ENCODE peak calls at places on chromosomes 11 and 22, in seven cellular contexts. One of them, this sample, is unnamed.

GRCh38 chr11:14967581-14968214 is 4.5 kb downstream of the CALCA start:
- DNase-seq in SK-N-SH: no peak
- DNase-seq in H1: no peak
- DNase-seq in K562: no peak
- DNase-seq in GM12892: no peak
- DNase-seq in GM12878: no peak
- DNase-seq in HepG2: no peak
- DNase-seq in this sample: no peak

GRCh38 chr11:82895437-82896091 is 4.7 kb downstream of the PRCP start:
- DNase-seq in SK-N-SH: no peak
- DNase-seq in H1: no peak
- DNase-seq in K562: no peak
- DNase-seq in GM12892: no peak
- DNase-seq in GM12878: peak; percentile 42
- DNase-seq in HepG2: no peak
- DNase-seq in this sample: peak; percentile 39

GRCh38 chr11:46309669-46310288 is 32.3 kb downstream of the CREB3L1 start:
- DNase-seq in SK-N-SH: no peak
- DNase-seq in H1: no peak
- DNase-seq in K562: peak; percentile 81
- DNase-seq in GM12892: no peak
- DNase-seq in GM12878: no peak
- DNase-seq in HepG2: no peak
- DNase-seq in this sample: peak; percentile 59

GRCh38 chr22:37493979-37494378 is 7.8 kb upstream of the MFNG start:
- DNase-seq in SK-N-SH: no peak
- DNase-seq in H1: no peak
- DNase-seq in K562: no peak
- DNase-seq in GM12892: no peak
- DNase-seq in GM12878: no peak
- DNase-seq in HepG2: no peak
- DNase-seq in this sample: no peak

GRCh38 chr11:122681731-122682130 is 26.2 kb downstream of the UBASH3B start:
- DNase-seq in SK-N-SH: no peak
- DNase-seq in H1: no peak
- DNase-seq in K562: no peak
- DNase-seq in GM12892: no peak
- DNase-seq in GM12878: no peak
- DNase-seq in HepG2: no peak
- DNase-seq in this sample: no peak

GRCh38 chr11:78221396-78222315 is 32.9 kb downstream of the USP35 start:
- DNase-seq in SK-N-SH: no peak
- DNase-seq in H1: peak; percentile 16
- DNase-seq in K562: no peak
- DNase-seq in GM12892: no peak
- DNase-seq in GM12878: no peak
- DNase-seq in HepG2: no peak
- DNase-seq in this sample: no peak

GRCh38 chr11:68074584-68075352 is 35.9 kb downstream of the TCIRG1 start:
- DNase-seq in SK-N-SH: no peak
- DNase-seq in H1: no peak
- DNase-seq in K562: no peak
- DNase-seq in GM12892: no peak
- DNase-seq in GM12878: no peak
- DNase-seq in HepG2: no peak
- DNase-seq in this sample: no peak

GRCh38 chr11:67275606-67276409 is 9.5 kb downstream of the GRK2 start:
- DNase-seq in SK-N-SH: no peak
- DNase-seq in H1: no peak
- DNase-seq in K562: no peak
- DNase-seq in GM12892: no peak
- DNase-seq in GM12878: no peak
- DNase-seq in HepG2: no peak
- DNase-seq in this sample: no peak

GRCh38 chr11:113553905-113554304 is 78.7 kb upstream of the DRD2 start:
- DNase-seq in SK-N-SH: peak; percentile 35
- DNase-seq in H1: no peak
- DNase-seq in K562: peak; percentile 35
- DNase-seq in GM12892: no peak
- DNase-seq in GM12878: no peak
- DNase-seq in HepG2: no peak
- DNase-seq in this sample: no peak

GRCh38 chr11:27352781-27353180 is 10.2 kb downstream of the CCDC34 start:
- DNase-seq in SK-N-SH: no peak
- DNase-seq in H1: no peak
- DNase-seq in K562: no peak
- DNase-seq in GM12892: no peak
- DNase-seq in GM12878: no peak
- DNase-seq in HepG2: no peak
- DNase-seq in this sample: no peak

GRCh38 chr11:61972112-61972795 is 4.8 kb upstream of the FTH1 start:
- DNase-seq in SK-N-SH: no peak
- DNase-seq in H1: no peak
- DNase-seq in K562: no peak
- DNase-seq in GM12892: no peak
- DNase-seq in GM12878: no peak
- DNase-seq in HepG2: no peak
- DNase-seq in this sample: no peak

GRCh38 chr11:125272092-125272491 is 107.5 kb downstream of the PKNOX2 start:
- DNase-seq in SK-N-SH: no peak
- DNase-seq in H1: no peak
- DNase-seq in K562: no peak
- DNase-seq in GM12892: no peak
- DNase-seq in GM12878: no peak
- DNase-seq in HepG2: no peak
- DNase-seq in this sample: no peak

GRCh38 chr11:10540915-10541591 is at the start of gene RNF141:
- DNase-seq in SK-N-SH: peak; percentile 97
- DNase-seq in H1: peak; percentile 100
- DNase-seq in K562: peak; percentile 96
- DNase-seq in GM12892: peak; percentile 90
- DNase-seq in GM12878: peak; percentile 60
- DNase-seq in HepG2: peak; percentile 81
- DNase-seq in this sample: peak; percentile 95

GRCh38 chr22:38955926-38956325 is 1.5 kb upstream of the APOBEC3A start:
- DNase-seq in SK-N-SH: no peak
- DNase-seq in H1: no peak
- DNase-seq in K562: no peak
- DNase-seq in GM12892: no peak
- DNase-seq in GM12878: no peak
- DNase-seq in HepG2: no peak
- DNase-seq in this sample: no peak

GRCh38 chr11:93842034-93842433 is 8.4 kb downstream of the VSTM5 start:
- DNase-seq in SK-N-SH: no peak
- DNase-seq in H1: no peak
- DNase-seq in K562: no peak
- DNase-seq in GM12892: no peak
- DNase-seq in GM12878: no peak
- DNase-seq in HepG2: no peak
- DNase-seq in this sample: no peak

GRCh38 chr11:6606471-6607189 is 3.1 kb downstream of the ILK start:
- DNase-seq in SK-N-SH: peak; percentile 91
- DNase-seq in H1: peak; percentile 89
- DNase-seq in K562: peak; percentile 68
- DNase-seq in GM12892: no peak
- DNase-seq in GM12878: no peak
- DNase-seq in HepG2: peak; percentile 97
- DNase-seq in this sample: no peak

GRCh38 chr11:77813256-77813655 is 7.3 kb downstream of the RSF1 start:
- DNase-seq in SK-N-SH: no peak
- DNase-seq in H1: no peak
- DNase-seq in K562: no peak
- DNase-seq in GM12892: no peak
- DNase-seq in GM12878: no peak
- DNase-seq in HepG2: no peak
- DNase-seq in this sample: no peak

GRCh38 chr22:39117585-39118191 is 20.6 kb downstream of the APOBEC3H start:
- DNase-seq in SK-N-SH: no peak
- DNase-seq in H1: no peak
- DNase-seq in K562: peak; percentile 33
- DNase-seq in GM12892: peak; percentile 38
- DNase-seq in GM12878: peak; percentile 81
- DNase-seq in HepG2: peak; percentile 60
- DNase-seq in this sample: no peak

GRCh38 chr22:48894804-48895250 is 932.8 kb downstream of the BRD1 start:
- DNase-seq in SK-N-SH: no peak
- DNase-seq in H1: no peak
- DNase-seq in K562: no peak
- DNase-seq in GM12892: no peak
- DNase-seq in GM12878: no peak
- DNase-seq in HepG2: no peak
- DNase-seq in this sample: no peak

GRCh38 chr22:38924197-38924952 is 33.0 kb upstream of the APOBEC3A start:
- DNase-seq in SK-N-SH: no peak
- DNase-seq in H1: no peak
- DNase-seq in K562: no peak
- DNase-seq in GM12892: no peak
- DNase-seq in GM12878: no peak
- DNase-seq in HepG2: peak; percentile 97
- DNase-seq in this sample: no peak

GRCh38 chr11:45511566-45511965 is 153.9 kb downstream of the CHST1 start:
- DNase-seq in SK-N-SH: no peak
- DNase-seq in H1: no peak
- DNase-seq in K562: no peak
- DNase-seq in GM12892: no peak
- DNase-seq in GM12878: no peak
- DNase-seq in HepG2: no peak
- DNase-seq in this sample: no peak

GRCh38 chr11:119816660-119817059 is 87.7 kb upstream of the NECTIN1 start:
- DNase-seq in SK-N-SH: no peak
- DNase-seq in H1: no peak
- DNase-seq in K562: no peak
- DNase-seq in GM12892: no peak
- DNase-seq in GM12878: no peak
- DNase-seq in HepG2: no peak
- DNase-seq in this sample: no peak

GRCh38 chr11:66045177-66045639 is 3.8 kb downstream of the GAL3ST3 start:
- DNase-seq in SK-N-SH: peak; percentile 97
- DNase-seq in H1: peak; percentile 95
- DNase-seq in K562: peak; percentile 96
- DNase-seq in GM12892: peak; percentile 88
- DNase-seq in GM12878: no peak
- DNase-seq in HepG2: peak; percentile 65
- DNase-seq in this sample: peak; percentile 89

GRCh38 chr11:66322732-66323427 is 6.0 kb upstream of the CD248 start:
- DNase-seq in SK-N-SH: no peak
- DNase-seq in H1: no peak
- DNase-seq in K562: no peak
- DNase-seq in GM12892: no peak
- DNase-seq in GM12878: no peak
- DNase-seq in HepG2: no peak
- DNase-seq in this sample: no peak

GRCh38 chr11:13268791-13269190 is 8.8 kb upstream of the BMAL1 start:
- DNase-seq in SK-N-SH: no peak
- DNase-seq in H1: no peak
- DNase-seq in K562: no peak
- DNase-seq in GM12892: no peak
- DNase-seq in GM12878: no peak
- DNase-seq in HepG2: no peak
- DNase-seq in this sample: no peak

GRCh38 chr11:8408151-8408930 is 144.7 kb upstream of the LMO1 start:
- DNase-seq in SK-N-SH: no peak
- DNase-seq in H1: no peak
- DNase-seq in K562: no peak
- DNase-seq in GM12892: no peak
- DNase-seq in GM12878: no peak
- DNase-seq in HepG2: no peak
- DNase-seq in this sample: no peak

GRCh38 chr11:55481416-55481815 is 72.9 kb upstream of the OR4C15 start:
- DNase-seq in SK-N-SH: no peak
- DNase-seq in H1: no peak
- DNase-seq in K562: no peak
- DNase-seq in GM12892: no peak
- DNase-seq in GM12878: no peak
- DNase-seq in HepG2: no peak
- DNase-seq in this sample: no peak

DNA sequence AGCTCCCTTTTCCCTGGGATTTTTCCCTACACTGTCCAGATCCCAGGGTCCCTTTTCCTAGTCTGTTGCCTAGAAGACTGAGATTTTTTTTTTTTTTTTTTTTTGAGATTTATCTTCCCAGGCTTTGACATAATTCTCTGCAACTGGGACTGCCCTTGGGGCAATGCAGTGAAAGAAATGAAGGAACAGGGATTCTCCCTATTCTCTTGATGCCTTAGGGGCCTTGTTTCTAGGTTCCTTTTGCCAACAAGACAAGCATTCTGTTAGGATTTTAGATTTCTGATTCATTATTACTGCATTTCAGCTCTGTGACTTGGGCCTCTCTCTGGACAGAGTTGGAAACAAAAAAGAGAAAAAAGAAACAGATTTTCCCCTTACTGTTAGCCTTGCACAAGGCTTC is 47.3 kb downstream of the QSER1 start:
- DNase-seq in SK-N-SH: no peak
- DNase-seq in H1: no peak
- DNase-seq in K562: no peak
- DNase-seq in GM12892: no peak
- DNase-seq in GM12878: no peak
- DNase-seq in HepG2: no peak
- DNase-seq in this sample: no peak
- TF ChIP-seq TAF1 in SK-N-SH: no peak
- TF ChIP-seq TAF1 in H1: no peak
- TF ChIP-seq TAF1 in K562: no peak
- TF ChIP-seq TAF1 in GM12892: no peak
- TF ChIP-seq TAF1 in GM12878: no peak
- TF ChIP-seq TAF1 in HepG2: no peak
- TF ChIP-seq TAF1 in this sample: no peak

DNA sequence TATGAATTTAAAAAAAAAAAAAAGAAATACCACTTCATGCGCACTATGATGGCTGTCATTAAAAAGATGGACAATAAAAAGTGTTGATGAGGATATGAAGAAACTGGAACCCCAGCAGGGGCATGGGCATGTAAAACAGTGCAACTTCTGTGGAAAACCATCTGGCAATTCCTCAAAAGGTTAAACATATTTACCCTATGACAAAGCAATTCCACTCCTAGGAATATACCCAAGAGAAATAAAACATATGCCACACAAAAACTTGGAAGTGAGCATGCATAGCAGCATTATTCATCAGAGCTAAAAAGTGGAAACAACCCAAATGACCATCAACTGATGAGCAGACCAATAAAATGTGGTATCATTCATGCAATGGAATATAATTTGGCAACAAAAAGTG is 50.1 kb downstream of the LRRC32 start:
- DNase-seq in SK-N-SH: no peak
- DNase-seq in H1: no peak
- DNase-seq in K562: no peak
- DNase-seq in GM12892: no peak
- DNase-seq in GM12878: no peak
- DNase-seq in HepG2: no peak
- DNase-seq in this sample: no peak
- TF ChIP-seq POLR2AphosphoS5 in SK-N-SH: no peak
- TF ChIP-seq POLR2AphosphoS5 in H1: no peak
- TF ChIP-seq POLR2AphosphoS5 in K562: no peak
- TF ChIP-seq POLR2AphosphoS5 in GM12892: no peak
- TF ChIP-seq POLR2AphosphoS5 in GM12878: no peak
- TF ChIP-seq POLR2AphosphoS5 in HepG2: no peak
- TF ChIP-seq POLR2AphosphoS5 in this sample: no peak

GRCh38 chr11:123901867-123902266 is at the start of gene OR8D4:
- DNase-seq in SK-N-SH: no peak
- DNase-seq in H1: no peak
- DNase-seq in K562: no peak
- DNase-seq in GM12892: no peak
- DNase-seq in GM12878: no peak
- DNase-seq in HepG2: no peak
- DNase-seq in this sample: no peak
- TF ChIP-seq TAF1 in SK-N-SH: no peak
- TF ChIP-seq TAF1 in H1: no peak
- TF ChIP-seq TAF1 in K562: no peak
- TF ChIP-seq TAF1 in GM12892: no peak
- TF ChIP-seq TAF1 in GM12878: no peak
- TF ChIP-seq TAF1 in HepG2: no peak
- TF ChIP-seq TAF1 in this sample: no peak

GRCh38 chr11:19307498-19307897 is 66.8 kb upstream of the E2F8 start:
- DNase-seq in SK-N-SH: no peak
- DNase-seq in H1: no peak
- DNase-seq in K562: no peak
- DNase-seq in GM12892: no peak
- DNase-seq in GM12878: no peak
- DNase-seq in HepG2: no peak
- DNase-seq in this sample: no peak
- TF ChIP-seq POLR2AphosphoS5 in SK-N-SH: no peak
- TF ChIP-seq POLR2AphosphoS5 in H1: no peak
- TF ChIP-seq POLR2AphosphoS5 in K562: no peak
- TF ChIP-seq POLR2AphosphoS5 in GM12892: no peak
- TF ChIP-seq POLR2AphosphoS5 in GM12878: no peak
- TF ChIP-seq POLR2AphosphoS5 in HepG2: no peak
- TF ChIP-seq POLR2AphosphoS5 in this sample: no peak

This sample was measured in GM12891.